ENCODE peak calls at places on chromosomes 3 and 15, in five cellular contexts. X is right lobe of liver, Q is body of pancreas, F is HCT116, W is HepG2. S is an unnamed sample.

GRCh38 chr3:186520957-186521842 is 23.0 kb downstream of the CRYGS start:
- ATAC-seq in W (peak), Q (no peak), X (no peak), F (no peak), S (no peak)

GRCh38 chr15:101191242-101191641 is 60.6 kb downstream of the CHSY1 start:
- ATAC-seq in X (no peak), F (no peak), Q (no peak), W (no peak), S (no peak)

GRCh38 chr3:187069857-187070516 is 69.3 kb downstream of the RPL39L start:
- ATAC-seq in X (no peak), F (no peak), Q (no peak), W (no peak), S (no peak)

GRCh38 chr3:150825916-150826377 is 63.0 kb upstream of the SIAH2 start:
- ATAC-seq in W (no peak), F (no peak), Q (no peak), X (no peak), S (no peak)

GRCh38 chr3:70863049-70863448 is 550.6 kb upstream of the MDFIC2 start:
- ATAC-seq in Q (no peak), X (no peak), W (no peak), F (no peak), S (no peak)

GRCh38 chr3:30659270-30660127 is 53.1 kb downstream of the TGFBR2 start:
- ATAC-seq in Q (peak), F (peak), X (peak), W (peak), S (peak)

GRCh38 chr3:11749486-11749885 is 97.2 kb downstream of the TAMM41 start:
- ATAC-seq in F (no peak), Q (no peak), W (no peak), X (no peak), S (no peak)

GRCh38 chr15:70625438-70625837 is 137.9 kb downstream of the UACA start:
- ATAC-seq in W (no peak), Q (no peak), F (no peak), X (no peak), S (no peak)

GRCh38 chr3:155664922-155665695 is 79.8 kb downstream of the PLCH1 start:
- ATAC-seq in X (no peak), W (peak), Q (peak), F (peak), S (peak)

GRCh38 chr3:59856921-59857320 is 807.1 kb upstream of the CFAP20DC start:
- ATAC-seq in Q (no peak), F (no peak), W (no peak), X (no peak), S (no peak)

GRCh38 chr3:122025296-122025695 is 3.2 kb upstream of the ILDR1 start:
- ATAC-seq in W (no peak), Q (no peak), X (no peak), F (no peak), S (no peak)

GRCh38 chr3:107063351-107063750 is 313.9 kb upstream of the CCDC54 start:
- ATAC-seq in Q (no peak), W (no peak), F (no peak), X (no peak), S (no peak)

GRCh38 chr3:52406231-52406661 is 38.7 kb downstream of the SEMA3G start:
- ATAC-seq in F (no peak), Q (no peak), X (no peak), W (no peak), S (no peak)

GRCh38 chr3:67361323-67361722 is 293.1 kb downstream of the SUCLG2 start:
- ATAC-seq in W (no peak), X (no peak), F (no peak), Q (no peak), S (no peak)

GRCh38 chr3:54322354-54322753 is 200.0 kb downstream of the CACNA2D3 start:
- ATAC-seq in F (no peak), X (peak), W (peak), Q (peak), S (no peak)

GRCh38 chr15:84609818-84610525 is 9.2 kb downstream of the ZSCAN2 start:
- ATAC-seq in Q (no peak), W (no peak), X (peak), F (no peak), S (no peak)

GRCh38 chr3:170162052-170162451 is 19.5 kb downstream of the PHC3 start:
- ATAC-seq in W (no peak), F (no peak), X (no peak), Q (no peak), S (no peak)

GRCh38 chr15:92033319-92033718 is 179.8 kb downstream of the SLCO3A1 start:
- ATAC-seq in Q (no peak), W (no peak), F (no peak), X (no peak), S (no peak)

GRCh38 chr3:133917144-133917543 is 21.5 kb upstream of the RAB6B start:
- ATAC-seq in X (no peak), W (no peak), F (no peak), Q (no peak), S (no peak)

GRCh38 chr15:68383161-68384074 is 48.5 kb downstream of the ITGA11 start:
- ATAC-seq in X (peak), F (peak), W (peak), Q (no peak), S (no peak)

GRCh38 chr3:45083023-45083422 is 56.9 kb downstream of the CLEC3B start:
- ATAC-seq in W (no peak), Q (no peak), F (no peak), X (no peak), S (no peak)

GRCh38 chr3:180492047-180492446 is 109.9 kb upstream of the TTC14 start:
- ATAC-seq in F (no peak), Q (no peak), W (no peak), X (no peak), S (no peak)

DNA sequence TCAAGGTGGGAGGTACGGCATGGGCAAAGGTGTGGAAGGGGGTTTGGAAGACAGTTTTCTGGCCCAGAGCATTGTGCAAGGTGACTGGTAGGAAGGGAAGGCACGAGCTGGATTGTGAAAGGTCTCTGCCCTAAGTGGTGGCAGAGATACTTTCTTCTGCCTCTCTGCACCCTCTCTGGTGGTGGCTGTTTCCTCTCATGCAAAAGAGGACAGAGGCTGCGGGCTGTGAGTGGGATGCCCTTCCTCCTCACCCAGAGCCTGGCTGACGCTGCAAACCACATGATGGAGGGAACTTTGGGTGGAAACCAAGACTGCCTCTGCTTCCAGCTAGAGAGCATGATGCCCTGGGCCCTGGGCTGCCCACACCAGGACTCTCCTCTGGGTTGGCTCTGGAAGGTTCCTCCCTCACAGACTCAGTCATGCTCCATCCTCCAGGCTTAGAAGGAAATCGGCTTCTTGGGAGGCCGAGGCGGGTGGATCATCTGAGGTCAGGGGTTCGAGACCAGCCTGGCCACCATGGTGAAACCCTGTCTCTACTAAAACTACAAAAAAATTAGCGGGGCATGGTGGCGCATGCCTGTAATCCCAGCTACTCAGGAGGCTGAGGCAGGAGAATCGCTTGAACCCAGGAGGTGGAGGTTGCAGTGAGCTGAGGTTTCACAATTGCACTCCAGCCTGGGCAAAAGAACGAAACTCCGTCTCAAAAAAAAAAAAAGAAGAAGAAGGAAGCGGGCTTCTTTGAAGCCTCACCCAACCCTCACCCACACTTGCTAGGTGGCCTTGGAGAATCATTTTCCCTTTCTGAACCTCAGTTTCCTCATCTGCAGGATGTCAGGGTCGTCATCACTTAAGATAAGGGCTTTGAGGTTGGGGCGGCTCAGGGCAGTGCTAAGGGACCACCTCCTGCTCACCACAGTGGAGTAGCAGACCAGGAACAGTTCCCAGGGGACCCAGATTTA is 8.3 kb downstream of the PSTPIP1 start:
- ATAC-seq in Q (no peak), W (no peak), X (peak), F (no peak), S (peak)
- H3K4me3 ChIP-seq in Q (no peak), W (no peak), X (no peak), F (no peak), S (no peak)

GRCh38 chr3:173253471-173253870 is 112.4 kb upstream of the SPATA16 start:
- ATAC-seq in W (no peak), X (no peak), F (no peak), Q (no peak), S (no peak)

DNA sequence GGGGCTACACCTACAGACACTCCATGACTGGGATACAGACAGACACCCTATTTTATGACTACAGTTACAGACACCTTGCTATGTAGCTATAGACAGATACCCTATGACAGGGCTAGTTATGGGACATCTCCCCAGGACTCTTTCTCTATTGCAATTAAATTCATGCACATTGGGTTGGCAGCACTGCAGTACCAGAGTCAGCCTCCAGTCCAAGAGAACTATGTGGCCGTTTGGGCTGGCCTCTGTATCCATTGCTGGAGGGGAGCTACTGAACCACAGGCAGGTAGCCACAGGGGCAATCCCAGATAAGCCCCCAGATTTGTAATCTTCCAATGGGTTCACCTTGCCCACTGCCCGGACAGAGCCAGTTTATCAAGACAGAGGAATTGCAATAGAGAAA is 108.4 kb upstream of the SPATA16 start:
- ATAC-seq in W (peak), Q (no peak), F (peak), X (no peak), S (no peak)
- TF ChIP-seq CTCF in W (no peak), Q (no peak), F (no peak), X (no peak), S (no peak)

GRCh38 chr3:102909904-102910303 is 475.1 kb downstream of the ZPLD1 start:
- ATAC-seq in X (no peak), Q (no peak), F (no peak), W (no peak), S (no peak)
- TF ChIP-seq POLR2A in X (no peak), Q (no peak), F (no peak), W (no peak), S (no peak)

DNA sequence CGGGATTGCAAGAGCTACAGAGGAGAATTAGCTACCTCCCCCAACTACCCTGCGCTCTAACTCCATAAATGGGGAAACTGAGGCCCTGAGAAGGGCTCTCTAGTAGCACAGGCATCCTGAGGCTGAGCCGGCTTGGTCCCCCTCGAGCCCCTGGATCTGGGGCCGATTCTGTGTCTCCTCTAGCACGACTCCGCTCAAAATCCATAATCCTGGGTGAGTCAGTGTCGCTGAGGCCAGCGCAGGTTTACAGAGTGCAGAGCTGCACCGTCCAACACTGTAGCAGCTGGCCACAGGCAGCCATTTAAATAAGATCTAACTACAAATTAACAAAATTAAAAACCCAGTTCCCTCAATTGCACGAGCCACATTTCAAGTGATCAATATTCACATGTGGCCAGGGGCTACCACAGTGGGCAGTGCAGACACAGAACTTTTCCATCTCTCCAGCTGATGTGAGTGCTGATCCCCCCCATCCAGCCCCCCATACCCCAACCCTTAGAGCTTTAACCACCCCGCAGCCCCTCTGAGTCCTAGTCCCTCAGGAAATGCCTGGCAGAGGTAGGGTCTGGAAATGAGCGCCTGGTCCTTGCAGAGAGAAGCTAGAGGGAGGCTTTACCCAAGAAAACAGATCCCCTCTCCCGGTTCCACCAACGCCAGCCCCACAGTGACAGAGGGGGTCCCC is 10.7 kb downstream of the GATA2 start:
- ATAC-seq in Q (no peak), F (no peak), W (no peak), X (no peak), S (no peak)
- H3K4me3 ChIP-seq in Q (no peak), F (no peak), W (no peak), X (no peak), S (no peak)

S was measured in gastroesophageal sphincter.